ENCODE peak calls at places on chromosomes 7 and 10, in six cellular contexts. P, W, G, S, N and Z are unnamed samples.

GRCh38 chr7:51263631-51264484 is 52.8 kb downstream of the COBL start:
- DNase-seq in P (no peak), N (no peak), S (no peak), G (peak; percentile 86), W (no peak), Z (no peak)

GRCh38 chr10:6928531-6929080 is 348.5 kb upstream of the PRKCQ start:
- DNase-seq in P (no peak), G (no peak), N (no peak), W (no peak), S (no peak), Z (no peak)

GRCh38 chr10:124156524-124157225 is 63.3 kb upstream of the CHST15 start:
- DNase-seq in N (no peak), S (no peak), P (no peak), G (no peak), W (no peak), Z (no peak)

GRCh38 chr7:52289247-52289646 is 746.2 kb upstream of the POM121L12 start:
- DNase-seq in P (no peak), W (no peak), N (no peak), G (no peak), S (no peak), Z (no peak)

GRCh38 chr7:77415822-77416620 is at the start of gene GSAP:
- DNase-seq in P (no peak), G (peak; percentile 63), S (no peak), N (peak; percentile 28), W (peak; percentile 65), Z (no peak)

GRCh38 chr7:133481676-133482075 is 228.8 kb downstream of the EXOC4 start:
- DNase-seq in P (peak; percentile 82), W (peak; percentile 71), S (no peak), G (no peak), N (peak; percentile 55), Z (no peak)

GRCh38 chr7:44284881-44285541 is 40.4 kb downstream of the CAMK2B start:
- DNase-seq in W (no peak), G (no peak), P (no peak), S (no peak), N (no peak), Z (peak; percentile 19)

GRCh38 chr10:55500931-55501559 is 700.0 kb upstream of the PCDH15 start:
- DNase-seq in P (peak; percentile 19), N (peak; percentile 1), S (no peak), G (no peak), W (peak; percentile 0), Z (no peak)

GRCh38 chr10:132364594-132364970 is 32.4 kb upstream of the PWWP2B start:
- DNase-seq in G (no peak), P (no peak), N (no peak), S (no peak), W (no peak), Z (peak; percentile 71)

DNA sequence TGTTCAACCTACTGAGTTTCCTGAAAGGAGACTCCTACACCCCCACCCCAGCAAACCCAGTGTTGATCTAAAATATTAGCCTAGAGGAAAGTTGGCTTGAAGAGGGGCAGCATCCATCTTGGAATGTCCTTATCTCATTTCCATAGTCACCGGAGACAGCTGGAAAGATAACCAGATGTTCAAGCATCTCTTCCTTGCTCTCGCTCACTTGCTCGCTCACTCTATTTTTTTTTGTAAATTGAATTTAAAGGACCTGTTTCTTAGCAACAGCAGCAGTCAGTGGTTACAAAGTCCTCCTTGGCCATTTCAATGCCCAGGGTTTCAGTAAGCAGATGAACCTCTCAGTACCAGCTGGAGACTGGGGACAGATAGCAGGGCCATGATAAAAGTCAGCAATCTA is 114.9 kb downstream of the RPS24 start:
- DNase-seq in G (no peak), W (no peak), P (no peak), S (no peak), N (no peak), Z (no peak)
- TF ChIP-seq CTCF in G (no peak), W (no peak), P (no peak), S (no peak), N (no peak), Z (no peak)

DNA sequence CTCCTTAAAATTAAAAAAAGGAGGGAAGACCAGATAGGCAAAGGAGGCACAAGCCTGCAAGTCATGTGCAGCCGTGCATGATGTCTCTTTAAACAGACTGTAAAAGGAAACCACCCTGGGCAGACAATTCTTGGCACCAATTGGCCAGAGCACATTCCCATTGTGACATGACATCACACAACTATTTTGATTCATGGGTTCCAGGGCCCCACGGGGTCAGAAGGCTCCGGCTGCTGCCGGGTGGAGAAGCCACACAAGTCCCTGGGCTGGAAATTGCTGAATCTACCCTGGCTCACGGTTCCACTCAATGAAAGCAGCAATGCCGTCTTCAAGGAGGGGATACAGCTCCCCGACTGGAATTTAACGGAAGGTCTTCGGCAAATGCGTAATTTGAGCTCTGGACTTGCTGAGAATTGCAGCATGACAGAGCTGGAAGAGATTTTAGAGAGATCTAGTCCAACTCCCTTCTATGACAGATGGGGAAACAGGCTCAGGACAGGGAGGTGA is 140.5 kb downstream of the PRKAG2 start:
- DNase-seq in W (peak; percentile 99), P (peak; percentile 97), S (no peak), N (peak; percentile 93), G (peak; percentile 74), Z (no peak)
- TF ChIP-seq CTCF in W (peak; percentile 29), P (peak; percentile 54), S (peak; percentile 28), N (no peak), G (no peak), Z (no peak)

DNA sequence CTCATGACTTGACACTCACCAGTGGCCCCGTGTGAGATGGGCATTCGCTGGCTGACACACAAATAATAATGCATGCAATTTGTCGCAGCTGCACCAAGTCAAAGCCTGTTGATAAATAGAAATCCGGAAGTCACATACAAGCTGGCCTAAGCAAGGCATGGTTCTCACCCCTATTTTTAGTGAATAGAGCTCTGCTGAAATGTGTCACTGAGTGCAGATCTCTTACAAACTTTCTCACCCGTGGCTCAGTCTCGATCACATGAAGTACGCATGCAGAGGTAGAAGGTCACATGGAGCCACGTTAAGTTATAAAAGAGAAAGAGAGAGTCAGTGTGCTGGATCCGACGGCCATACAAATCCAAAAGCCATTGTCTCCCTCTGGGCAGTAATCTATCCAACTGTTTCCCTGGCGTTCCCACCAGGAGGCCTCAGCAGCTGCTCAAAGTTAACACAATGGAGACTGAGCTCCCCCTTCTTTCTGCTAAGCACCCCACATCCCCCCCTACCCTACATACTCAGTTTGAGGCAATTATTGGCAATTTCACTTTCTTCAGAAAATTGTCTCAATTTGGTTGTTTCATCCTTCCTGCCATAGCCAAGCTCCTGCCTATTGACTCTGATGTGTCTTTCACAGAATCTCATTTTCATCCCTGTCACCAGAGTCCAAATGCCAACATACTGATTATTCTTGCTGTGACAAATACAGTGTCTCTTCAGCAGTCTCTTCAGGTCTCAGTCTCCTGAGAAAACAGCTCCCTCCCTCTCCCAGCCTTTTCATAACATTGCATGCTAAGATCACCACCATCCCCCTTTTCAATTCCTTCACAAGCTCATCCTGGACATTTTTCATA is 473.3 kb upstream of the NRP1 start:
- DNase-seq in G (no peak), W (no peak), N (no peak), S (no peak), P (no peak), Z (no peak)
- TF ChIP-seq CTCF in G (no peak), W (no peak), N (no peak), S (no peak), P (no peak), Z (no peak)

GRCh38 chr7:57305192-57305748 is 144.7 kb upstream of the ZNF716 start:
- DNase-seq in N (no peak), W (no peak), S (no peak), G (no peak), P (no peak), Z (no peak)

DNA sequence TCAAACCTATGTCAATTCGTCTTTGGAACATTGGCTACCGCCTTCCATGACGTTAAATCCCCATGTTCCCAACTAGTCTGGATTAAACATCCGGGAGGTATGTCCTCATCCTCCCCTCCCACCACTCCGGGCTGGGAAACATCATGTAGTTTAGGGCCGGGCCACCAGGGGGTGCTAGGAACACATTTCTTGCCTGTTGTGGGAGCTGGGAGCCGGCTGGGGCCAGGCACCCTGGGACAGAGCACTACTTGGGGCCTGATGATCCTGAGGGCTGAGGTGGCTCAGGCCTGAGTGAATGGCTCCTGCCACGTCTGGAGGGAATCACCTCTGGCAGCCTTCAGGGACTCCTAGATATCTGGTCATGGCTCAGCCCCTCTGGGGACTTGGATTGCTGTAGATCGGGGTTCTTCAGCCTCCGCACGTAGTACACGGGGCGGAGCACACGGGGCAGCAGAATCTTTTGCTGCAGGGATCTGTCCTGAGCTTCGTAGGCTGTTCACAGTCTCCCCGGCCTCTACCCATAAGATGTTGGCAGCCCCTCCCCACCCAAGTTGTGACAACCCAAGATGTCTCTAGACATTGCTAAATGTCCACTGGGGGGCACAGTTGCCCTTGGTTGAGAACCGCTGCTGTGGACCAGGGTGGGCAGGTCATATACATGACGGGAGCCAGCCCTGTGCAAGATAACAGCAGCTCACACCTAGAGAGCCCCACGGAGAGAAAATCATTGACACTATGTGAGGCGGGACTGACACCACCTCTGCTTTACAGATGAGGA is 141.2 kb upstream of the ZNF716 start:
- DNase-seq in N (no peak), S (no peak), P (no peak), W (no peak), G (no peak), Z (no peak)
- TF ChIP-seq CTCF in N (no peak), S (no peak), P (peak; percentile 16), W (no peak), G (no peak), Z (no peak)

DNA sequence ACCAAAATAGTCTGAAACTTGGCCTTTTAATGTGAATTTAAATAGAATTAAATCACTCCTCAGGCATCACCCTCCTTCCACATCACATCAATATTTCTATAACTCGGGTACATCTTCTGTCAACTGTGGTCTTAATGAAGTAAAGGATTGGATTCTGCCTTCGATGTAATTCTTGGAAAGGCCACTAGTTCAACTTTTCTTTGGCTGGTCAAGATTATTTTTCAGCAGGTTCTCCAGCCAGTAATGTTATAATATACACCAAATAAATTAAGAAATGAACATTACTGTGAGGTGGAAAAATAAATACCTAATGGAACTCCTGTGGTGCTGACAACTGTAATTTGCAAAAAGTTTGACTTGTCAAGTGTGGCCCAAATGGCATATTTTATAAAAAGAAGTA is 9.7 kb upstream of the SLC16A9 start:
- DNase-seq in G (no peak), W (no peak), N (no peak), P (no peak), S (no peak), Z (no peak)
- TF ChIP-seq CTCF in G (no peak), W (no peak), N (no peak), P (peak; percentile 12), S (no peak), Z (no peak)

DNA sequence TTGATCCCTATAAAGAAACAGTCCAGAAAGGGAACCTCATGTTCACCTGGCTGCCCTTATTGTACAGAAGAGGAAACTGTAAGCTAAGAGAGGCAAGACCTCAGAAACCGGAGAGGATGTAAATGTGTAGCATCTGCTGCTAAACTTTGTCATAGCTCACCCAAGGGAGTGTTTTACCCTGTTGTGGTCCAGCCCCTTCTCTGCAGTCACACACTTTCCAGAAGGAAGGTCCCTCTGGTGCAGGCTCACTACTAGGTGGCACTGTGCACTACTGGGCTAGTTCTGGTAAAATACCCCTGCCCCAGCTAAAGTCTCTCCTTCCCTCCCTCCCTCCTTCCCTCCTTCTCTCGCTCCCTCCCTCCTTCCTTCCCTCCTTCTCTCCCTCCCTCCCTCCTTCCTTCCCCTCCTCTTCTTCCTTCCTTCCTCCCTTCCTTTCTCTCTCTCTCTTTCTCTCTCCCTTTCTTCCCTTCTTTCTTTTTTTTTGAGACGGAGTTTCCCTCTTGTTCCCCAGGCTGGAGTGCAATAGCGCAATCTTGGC is 42.5 kb upstream of the LCOR start:
- DNase-seq in S (no peak), P (peak; percentile 22), W (peak; percentile 67), G (no peak), N (no peak), Z (no peak)
- TF ChIP-seq CTCF in S (no peak), P (peak; percentile 80), W (no peak), G (no peak), N (no peak), Z (no peak)